ENCODE peak calls at places on chromosomes 7 and 10, in ten cellular contexts. S is COR-L47; J is fibroblast of the conjunctiva; T is left ventricle myocardium inferior; N is NCI-H460; K is anterior cingulate cortex; R is stimulated activated CD8-positive, alpha-beta memory T cell treated with anti-CD3 and anti-CD28 coated beads, Interleukin-4, amount 100 ng/mL, for 1 hour; A is tibial nerve; O is stimulated activated CD4-positive, alpha-beta T cell treated with anti-CD3 and anti-CD28 coated beads, Interleukin-1b, Interleukin-23, amount 100 ng/mL, for 24 hours; L is endothelial cell. V is an unnamed sample.

GRCh38 chr7:141675431-141676210 is 26.3 kb downstream of the DENND11 start:
- DNase-seq in J (no peak), K (no peak), R (no peak), A (no peak), L (no peak), S (no peak), O (no peak), T (no peak), N (no peak), V (no peak)

GRCh38 chr7:45670717-45671116 is 96.5 kb downstream of the ADCY1 start:
- DNase-seq in N (no peak), R (no peak), L (no peak), A (no peak), T (no peak), S (no peak), O (no peak), J (no peak), K (no peak), V (no peak)

GRCh38 chr10:89414879-89415821 is 782 bp downstream of the IFIT5 start:
- DNase-seq in T (peak; percentile 40), J (no peak), K (peak; percentile 34), O (peak; percentile 5), L (peak; percentile 45), N (peak; percentile 14), A (peak; percentile 31), R (peak; percentile 15), S (no peak), V (no peak)

GRCh38 chr7:73900286-73900685 is 39.3 kb downstream of the TMEM270 start:
- DNase-seq in S (no peak), N (no peak), K (no peak), J (peak; percentile 53), L (no peak), O (no peak), T (no peak), A (no peak), R (no peak), V (no peak)

GRCh38 chr10:23448802-23449570 is 10.1 kb downstream of the OTUD1 start:
- DNase-seq in S (no peak), T (no peak), O (no peak), K (no peak), L (no peak), J (no peak), R (no peak), A (no peak), N (no peak), V (no peak)

GRCh38 chr10:77774940-77775391 is 137.4 kb upstream of the KCNMA1 start:
- DNase-seq in S (no peak), A (no peak), K (no peak), J (no peak), L (no peak), R (no peak), N (no peak), T (no peak), O (no peak), V (no peak)

GRCh38 chr7:115868369-115868768 is 162.2 kb downstream of the TFEC start:
- DNase-seq in J (no peak), O (no peak), T (no peak), N (no peak), S (no peak), A (no peak), R (no peak), K (no peak), L (no peak), V (no peak)

GRCh38 chr10:1249142-1249541 is 193.0 kb downstream of the WDR37 start:
- DNase-seq in J (no peak), S (no peak), K (no peak), L (no peak), R (no peak), N (no peak), O (no peak), T (no peak), A (no peak), V (no peak)

GRCh38 chr10:131065673-131066331 is 245.7 kb downstream of the TCERG1L start:
- DNase-seq in L (no peak), R (no peak), N (no peak), T (peak; percentile 26), A (no peak), S (no peak), O (no peak), J (no peak), K (no peak), V (no peak)

GRCh38 chr10:49074836-49075235 is 40.5 kb downstream of the VSTM4 start:
- DNase-seq in A (no peak), N (no peak), R (no peak), S (no peak), O (no peak), K (no peak), T (no peak), L (no peak), J (no peak), V (no peak)

GRCh38 chr10:113681533-113682470 is 2.1 kb downstream of the CASP7 start:
- DNase-seq in N (no peak), K (no peak), T (no peak), J (no peak), S (no peak), A (no peak), L (no peak), O (no peak), R (no peak), V (no peak)

V was measured in SW 1271.